ENCODE peak calls at places on chromosomes 2 and 18, in nine cellular contexts. O, Z, Y, I, G, B, V, H and Q are unnamed samples.

GRCh38 chr18:8584798-8585197 is 24.4 kb upstream of the RAB12 start:
- DNase-seq in O (no peak), Z (no peak), Y (no peak), I (no peak), G (no peak), B (no peak), V (no peak), H (no peak), Q (no peak)

GRCh38 chr18:70385474-70385873 is 96.6 kb downstream of the SOCS6 start:
- DNase-seq in O (no peak), Z (peak; percentile 46), Y (no peak), I (no peak), G (peak; percentile 64), B (no peak), V (no peak), H (no peak), Q (no peak)

GRCh38 chr18:55351220-55351619 is 236.8 kb downstream of the TCF4 start:
- DNase-seq in O (no peak), Z (peak; percentile 41), Y (no peak), I (no peak), G (peak; percentile 52), B (no peak), V (no peak), H (peak; percentile 69), Q (no peak)

GRCh38 chr2:150319085-150319484 is 168.4 kb downstream of the RND3 start:
- DNase-seq in O (no peak), Z (no peak), Y (no peak), I (no peak), G (no peak), B (no peak), V (no peak), H (no peak), Q (no peak)

GRCh38 chr18:62693659-62694058 is 21.7 kb upstream of the PHLPP1 start:
- DNase-seq in O (no peak), Z (no peak), Y (no peak), I (no peak), G (no peak), B (no peak), V (peak; percentile 23), H (no peak), Q (no peak)

GRCh38 chr2:232843860-232844259 is 26.2 kb upstream of the SNORC start:
- DNase-seq in O (no peak), Z (no peak), Y (no peak), I (peak; percentile 23), G (no peak), B (no peak), V (no peak), H (no peak), Q (peak; percentile 31)

GRCh38 chr18:73458186-73458964 is 590.6 kb upstream of the NETO1 start:
- DNase-seq in O (no peak), Z (peak; percentile 38), Y (no peak), I (no peak), G (peak; percentile 15), B (no peak), V (no peak), H (peak; percentile 40), Q (no peak)

GRCh38 chr2:106054336-106054735 is 139.8 kb downstream of the UXS1 start:
- DNase-seq in O (no peak), Z (no peak), Y (no peak), I (no peak), G (no peak), B (no peak), V (no peak), H (no peak), Q (no peak)

GRCh38 chr2:79887747-79888374 is 375.0 kb downstream of the CTNNA2 start:
- DNase-seq in O (peak; percentile 47), Z (peak; percentile 61), Y (peak; percentile 72), I (peak; percentile 57), G (peak; percentile 71), B (peak; percentile 9), V (peak; percentile 25), H (peak; percentile 33), Q (peak; percentile 82)

GRCh38 chr2:60213865-60214657 is 339.4 kb downstream of the BCL11A start:
- DNase-seq in O (no peak), Z (peak; percentile 64), Y (no peak), I (no peak), G (no peak), B (no peak), V (peak; percentile 84), H (no peak), Q (no peak)

GRCh38 chr2:159117658-159118057 is 149.2 kb downstream of the TANC1 start:
- DNase-seq in O (no peak), Z (no peak), Y (no peak), I (no peak), G (no peak), B (no peak), V (no peak), H (no peak), Q (no peak)

GRCh38 chr18:55287146-55287806 is 300.7 kb downstream of the TCF4 start:
- DNase-seq in O (no peak), Z (peak; percentile 53), Y (no peak), I (no peak), G (no peak), B (no peak), V (no peak), H (no peak), Q (no peak)

GRCh38 chr2:47697000-47697601 is 85.8 kb upstream of the MSH6 start:
- DNase-seq in O (no peak), Z (no peak), Y (no peak), I (peak; percentile 79), G (no peak), B (peak; percentile 41), V (no peak), H (no peak), Q (no peak)

GRCh38 chr18:38961880-38962279 is 1396.3 kb upstream of the CELF4 start:
- DNase-seq in O (no peak), Z (no peak), Y (no peak), I (no peak), G (no peak), B (no peak), V (no peak), H (no peak), Q (peak; percentile 61)

GRCh38 chr2:72080286-72081145 is 67.1 kb downstream of the CYP26B1 start:
- DNase-seq in O (no peak), Z (no peak), Y (no peak), I (no peak), G (no peak), B (no peak), V (no peak), H (no peak), Q (no peak)

DNA sequence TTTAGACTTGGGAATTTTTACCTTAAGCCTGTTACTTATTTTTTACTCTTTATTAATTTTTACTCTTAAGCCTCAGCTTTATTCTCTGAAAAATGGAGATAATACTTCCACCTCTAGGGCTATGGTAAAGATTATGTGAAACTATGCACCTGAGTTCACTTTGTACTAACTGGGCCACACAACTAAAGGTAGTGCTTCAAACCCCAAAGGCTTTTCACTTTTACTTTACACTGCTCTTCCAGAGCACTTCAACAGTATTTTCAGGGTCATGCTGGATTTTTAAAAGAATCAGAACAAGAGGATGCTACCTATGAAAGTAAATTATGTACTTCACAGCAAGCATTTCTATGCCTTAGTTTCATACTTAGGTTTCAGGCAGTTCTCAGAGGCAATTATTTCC is 27.8 kb downstream of the MEX3C start:
- DNase-seq in O (no peak), Z (no peak), Y (no peak), I (no peak), G (no peak), B (no peak), V (no peak), H (no peak), Q (no peak)
- H4K20me1 ChIP-seq in O (no peaks in the 10 kb centered on the region), Z (no peaks in the 10 kb centered on the region), Y (no peaks in the 10 kb centered on the region), I (no peaks in the 10 kb centered on the region), G (no peaks in the 10 kb centered on the region), B (no peaks in the 10 kb centered on the region), V (no peaks in the 10 kb centered on the region), H (peaks cover 73% of the 10 kb centered on the region), Q (no peaks in the 10 kb centered on the region)

GRCh38 chr2:161415467-161416293 is 417 bp upstream of the TBR1 start:
- DNase-seq in O (no peak), Z (no peak), Y (peak; percentile 15), I (no peak), G (no peak), B (no peak), V (no peak), H (no peak), Q (peak; percentile 42)
- H4K20me1 ChIP-seq in O (no peaks in the 10 kb centered on the region), Z (no peaks in the 10 kb centered on the region), Y (no peaks in the 10 kb centered on the region), I (no peaks in the 10 kb centered on the region), G (peaks cover 8% of the 10 kb centered on the region), B (no peaks in the 10 kb centered on the region), V (no peaks in the 10 kb centered on the region), H (peaks cover 45% of the 10 kb centered on the region), Q (peaks cover 27% of the 10 kb centered on the region)

GRCh38 chr18:32114293-32114692 is 22.6 kb downstream of the RNF138 start:
- DNase-seq in O (no peak), Z (no peak), Y (no peak), I (no peak), G (no peak), B (no peak), V (no peak), H (no peak), Q (no peak)

GRCh38 chr18:32110005-32110404 is 18.3 kb downstream of the RNF138 start:
- DNase-seq in O (no peak), Z (no peak), Y (no peak), I (no peak), G (no peak), B (no peak), V (no peak), H (no peak), Q (no peak)

DNA sequence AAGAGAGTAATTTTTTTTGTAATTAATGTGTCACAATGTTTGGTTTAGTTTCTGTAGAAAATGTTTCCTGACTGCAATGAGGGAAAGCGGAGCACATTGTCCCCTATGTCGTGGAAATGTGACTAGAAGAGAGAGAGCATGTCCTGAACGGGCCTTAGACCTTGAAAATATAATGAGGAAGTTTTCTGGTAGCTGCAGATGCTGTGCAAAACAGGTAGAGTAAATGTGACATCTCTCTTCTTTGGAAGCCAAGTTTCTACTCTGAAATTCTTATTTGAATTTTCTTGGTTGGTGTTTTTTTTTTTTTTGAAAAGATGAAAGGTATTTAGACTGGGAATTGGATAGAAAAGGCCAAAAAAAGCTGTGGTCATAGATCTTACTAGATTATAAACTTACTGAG is 20.0 kb downstream of the RNF138 start:
- DNase-seq in O (no peak), Z (no peak), Y (no peak), I (no peak), G (no peak), B (no peak), V (no peak), H (no peak), Q (no peak)
- H4K20me1 ChIP-seq in O (peaks cover 2% of the 10 kb centered on the region), Z (no peaks in the 10 kb centered on the region), Y (no peaks in the 10 kb centered on the region), I (no peaks in the 10 kb centered on the region), G (peaks cover 8% of the 10 kb centered on the region), B (no peaks in the 10 kb centered on the region), V (peaks cover 3% of the 10 kb centered on the region), H (peaks cover 20% of the 10 kb centered on the region), Q (peaks cover 16% of the 10 kb centered on the region)

DNA sequence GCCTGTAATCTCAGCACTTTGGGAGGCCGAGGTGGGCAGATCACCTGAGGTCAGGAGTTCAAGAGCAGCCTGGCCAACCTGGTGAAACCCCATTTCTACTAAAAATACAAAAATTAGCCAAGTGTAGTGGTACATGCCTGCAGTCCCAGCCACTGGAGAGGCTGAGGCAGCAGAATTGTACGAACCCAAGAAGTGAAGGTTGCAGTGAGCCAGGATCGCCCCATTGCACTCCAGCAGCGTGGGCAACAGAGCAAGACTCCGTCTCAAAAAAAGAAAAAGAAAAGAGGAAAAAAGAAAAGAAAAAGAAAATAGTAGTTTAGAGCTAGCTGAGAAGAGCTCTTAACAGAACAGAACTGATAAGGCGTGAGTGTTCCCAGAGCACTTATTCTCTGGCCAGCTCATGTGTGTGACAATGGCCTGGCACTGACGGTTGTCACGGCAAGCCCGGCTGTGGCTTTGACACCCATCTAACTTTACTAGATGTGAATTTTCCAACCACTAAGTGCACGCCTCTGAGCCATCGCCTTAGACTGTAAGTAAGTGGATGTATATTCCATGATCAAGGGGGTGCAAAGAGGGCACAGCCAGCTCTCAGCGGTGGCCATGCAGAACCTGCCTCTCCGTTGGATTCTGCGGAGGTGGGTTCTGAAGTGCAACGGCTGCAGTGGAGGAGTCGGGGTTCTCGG is 80.0 kb downstream of the ZNF516 start:
- DNase-seq in O (no peak), Z (no peak), Y (no peak), I (no peak), G (no peak), B (no peak), V (no peak), H (no peak), Q (no peak)
- H4K20me1 ChIP-seq in O (peaks cover 36% of the 10 kb centered on the region), Z (no peaks in the 10 kb centered on the region), Y (no peaks in the 10 kb centered on the region), I (no peaks in the 10 kb centered on the region), G (peaks cover 79% of the 10 kb centered on the region), B (no peaks in the 10 kb centered on the region), V (peaks cover 2% of the 10 kb centered on the region), H (peaks cover 88% of the 10 kb centered on the region), Q (peaks cover 7% of the 10 kb centered on the region)